ENCODE peak calls at places on chromosomes 13 and 19, in four cellular contexts. A, U, D and Z are unnamed samples.

GRCh38 chr13:30864352-30865130 is 41.5 kb upstream of the MEDAG start:
- DNase-seq in A (no peak), U (no peak), D (no peak), Z (peak; percentile 71)

GRCh38 chr19:13010038-13010991 is 15.0 kb downstream of the NFIX start:
- DNase-seq in A (no peak), U (no peak), D (no peak), Z (no peak)

GRCh38 chr19:32406161-32407003 is 812 bp downstream of the DPY19L3 start:
- DNase-seq in A (no peak), U (no peak), D (no peak), Z (peak; percentile 18)

GRCh38 chr13:45063261-45063870 is 56.9 kb upstream of the GTF2F2 start:
- DNase-seq in A (no peak), U (no peak), D (no peak), Z (no peak)

GRCh38 chr13:98105929-98106336 is 37.0 kb upstream of the FARP1 start:
- DNase-seq in A (no peak), U (no peak), D (no peak), Z (no peak)

GRCh38 chr13:22696433-22696832 is 484.3 kb upstream of the SGCG start:
- DNase-seq in A (no peak), U (peak; percentile 4), D (no peak), Z (no peak)

GRCh38 chr13:51317262-51317661 is 22.2 kb upstream of the SERPINE3 start:
- DNase-seq in A (no peak), U (no peak), D (no peak), Z (no peak)

GRCh38 chr19:5356428-5356827 is 15.8 kb upstream of the PTPRS start:
- DNase-seq in A (no peak), U (no peak), D (no peak), Z (no peak)

GRCh38 chr19:35383536-35383935 is 12.7 kb downstream of the GPR42 start:
- DNase-seq in A (no peak), U (no peak), D (no peak), Z (no peak)

DNA sequence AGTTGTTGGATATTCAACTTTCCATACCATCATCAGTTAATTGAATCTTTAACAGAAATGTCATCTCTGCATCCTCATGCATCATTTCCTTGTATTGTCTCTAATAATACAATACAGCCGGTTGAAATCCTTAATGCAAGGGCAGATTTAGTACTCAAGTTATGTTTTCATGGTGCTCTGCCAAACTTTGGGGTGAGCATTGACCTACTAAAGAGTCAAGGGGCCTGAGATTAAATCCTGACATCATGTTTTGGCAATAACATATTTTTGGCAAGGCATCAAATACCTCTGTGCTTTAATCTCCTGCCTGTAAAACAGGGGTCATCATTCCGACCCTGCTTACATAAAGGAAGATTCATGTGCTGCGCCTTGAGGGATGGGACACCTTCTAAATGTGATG is 42.7 kb upstream of the ABCC4 start:
- DNase-seq in A (no peak), U (no peak), D (no peak), Z (no peak)
- TF ChIP-seq CTCF in A (no peak), U (no peak), D (no peak), Z (no peak)

GRCh38 chr13:26971990-26972888 is 199.4 kb downstream of the USP12 start:
- DNase-seq in A (no peak), U (peak; percentile 32), D (peak; percentile 67), Z (no peak)
- TF ChIP-seq CTCF in A (no peak), U (no peak), D (peak; percentile 28), Z (peak; percentile 30)

DNA sequence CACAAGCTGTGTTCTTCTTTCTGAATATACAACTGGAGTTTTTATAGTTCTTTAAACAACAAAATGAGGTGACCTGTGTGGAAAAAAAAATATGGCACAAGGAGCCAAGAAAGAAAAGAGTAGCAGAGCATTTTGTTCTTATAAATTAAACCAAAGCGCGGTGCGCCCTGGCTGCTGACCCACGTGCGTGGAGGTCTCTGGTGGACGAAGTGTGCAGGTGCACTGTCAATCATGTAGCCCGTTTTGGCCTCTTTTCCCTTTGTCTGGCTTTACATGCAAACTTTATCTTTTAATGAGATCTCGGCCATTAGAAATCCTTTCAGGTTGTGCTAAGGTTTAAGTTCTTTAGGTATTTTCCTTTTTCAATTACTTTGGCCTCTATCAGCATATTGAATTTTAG is 443.8 kb upstream of the SLC10A2 start:
- DNase-seq in A (no peak), U (no peak), D (no peak), Z (no peak)
- TF ChIP-seq CTCF in A (no peak), U (peak; percentile 38), D (no peak), Z (no peak)

DNA sequence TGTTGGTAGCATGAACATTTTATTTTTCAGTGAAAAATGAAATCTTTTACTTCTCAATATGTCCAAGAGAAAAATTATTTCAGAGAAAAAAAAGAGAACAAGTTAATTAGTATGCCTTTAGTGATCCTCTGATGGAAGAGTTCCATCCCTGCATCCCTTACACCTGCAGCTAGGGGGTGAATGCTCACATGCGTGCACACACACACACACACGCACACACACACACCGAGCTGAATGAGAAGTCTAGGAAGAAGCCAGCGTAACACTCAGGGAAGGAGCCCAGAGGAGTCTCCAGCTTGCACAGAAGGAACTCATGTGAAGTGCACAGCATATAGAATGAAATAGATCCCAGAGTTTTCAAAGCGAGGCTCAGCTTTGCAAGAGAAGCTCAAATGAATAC is 510.5 kb downstream of the IRS2 start:
- DNase-seq in A (no peak), U (peak; percentile 15), D (no peak), Z (peak; percentile 17)
- TF ChIP-seq CTCF in A (no peak), U (peak; percentile 16), D (no peak), Z (peak; percentile 15)

DNA sequence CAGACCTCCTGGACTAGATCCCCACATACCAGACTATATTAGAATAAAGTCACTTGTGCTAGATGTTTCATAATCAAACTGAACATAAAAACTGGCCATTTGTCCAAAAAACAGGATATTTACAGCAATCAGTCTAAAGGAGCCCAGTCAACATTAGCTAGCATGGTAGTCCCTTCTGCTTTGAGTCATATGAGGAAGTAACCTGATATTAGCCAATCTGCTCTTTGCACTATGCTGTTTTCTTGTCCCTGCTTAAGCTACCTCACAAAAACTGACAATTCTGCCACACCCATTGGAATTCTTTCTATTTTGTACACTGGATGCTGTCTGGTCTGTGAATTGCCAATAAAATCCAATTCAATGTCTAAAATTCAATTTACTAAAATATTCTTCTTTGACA is 1824.2 kb downstream of the OLFM4 start:
- DNase-seq in A (no peak), U (no peak), D (no peak), Z (no peak)
- TF ChIP-seq CTCF in A (no peak), U (no peak), D (no peak), Z (no peak)